ENCODE peak calls at places on chromosomes 2 and 18, in eight cellular contexts. A is EL; Z is NCI-H1694 treated with DMSO at 0.1 percent for 48 hours; G is iris pigment epithelial cell; Q is NCI-H460; X is COR-L47; L is KBM-7; O is stimulated activated CD8-positive, alpha-beta memory T cell treated with anti-CD3 and anti-CD28 coated beads, Interleukin-2, amount 100 ng/mL, for 1 hour. S is an unnamed sample.
A peak's percentile ranks its signal among the peaks of the same experiment; 100 is the strongest.

GRCh38 chr18:73283032-73283431 is 415.2 kb upstream of the NETO1 start:
- DNase-seq in O (no peak), G (peak; percentile 1), X (no peak), L (no peak), A (peak; percentile 10), Z (no peak), Q (no peak), S (no peak)

GRCh38 chr2:94870392-94871225 is 621 bp upstream of the TEKT4 start:
- DNase-seq in L (peak; percentile 12), A (no peak), Z (no peak), G (no peak), X (no peak), O (no peak), Q (peak; percentile 30), S (peak; percentile 19)

GRCh38 chr2:120485096-120485495 is 139.2 kb downstream of the INHBB start:
- DNase-seq in Z (no peak), L (no peak), G (no peak), A (no peak), Q (no peak), O (no peak), X (no peak), S (no peak)

GRCh38 chr2:23380562-23381065 is 4.4 kb upstream of the KLHL29 start:
- DNase-seq in X (peak; percentile 18), A (no peak), L (peak; percentile 19), G (peak; percentile 54), Z (no peak), Q (no peak), O (no peak), S (no peak)

GRCh38 chr2:110116033-110116710 is 550 bp upstream of the MALL start:
- DNase-seq in Z (no peak), Q (peak; percentile 54), O (no peak), A (peak; percentile 61), G (peak; percentile 64), X (no peak), L (no peak), S (no peak)

GRCh38 chr18:57148263-57148662 is 1.4 kb downstream of the BOD1L2 start:
- DNase-seq in O (no peak), Z (no peak), X (no peak), G (no peak), L (no peak), Q (no peak), A (no peak), S (no peak)

GRCh38 chr2:121285077-121285449 is at the start of gene TFCP2L1:
- DNase-seq in G (no peak), O (no peak), X (peak; percentile 61), Q (no peak), Z (no peak), A (peak; percentile 9), L (no peak), S (peak; percentile 50)

GRCh38 chr2:18645315-18645714 is 55.9 kb upstream of the NT5C1B start:
- DNase-seq in A (peak; percentile 25), Q (no peak), Z (no peak), O (no peak), L (no peak), X (no peak), G (peak; percentile 44), S (no peak)

GRCh38 chr2:207993141-207993763 is 32.1 kb downstream of the PLEKHM3 start:
- DNase-seq in Q (no peak), G (peak; percentile 76), L (no peak), A (peak; percentile 67), O (no peak), X (no peak), Z (no peak), S (no peak)

GRCh38 chr2:107383706-107384105 is 443.0 kb upstream of the RGPD4 start:
- DNase-seq in Q (no peak), O (no peak), L (no peak), X (no peak), A (no peak), G (no peak), Z (no peak), S (no peak)

GRCh38 chr18:39846277-39846676 is 2108.8 kb upstream of the PIK3C3 start:
- DNase-seq in Z (no peak), O (no peak), A (no peak), L (no peak), G (no peak), X (no peak), Q (no peak), S (no peak)

GRCh38 chr2:168355110-168355509 is 101.0 kb upstream of the CERS6 start:
- DNase-seq in Z (no peak), Q (no peak), O (no peak), G (no peak), A (no peak), L (no peak), X (peak; percentile 59), S (no peak)

GRCh38 chr2:100321881-100322820 is at the start of gene LONRF2:
- DNase-seq in A (peak; percentile 7), X (peak; percentile 78), L (no peak), G (peak; percentile 9), Z (peak; percentile 42), O (no peak), Q (no peak), S (peak; percentile 63)

GRCh38 chr18:55763298-55763697 is 175.3 kb upstream of the TCF4 start:
- DNase-seq in Q (no peak), Z (no peak), L (no peak), O (no peak), A (peak; percentile 73), G (peak; percentile 66), X (no peak), S (no peak)

GRCh38 chr2:139007130-139007529 is 226.9 kb upstream of the NXPH2 start:
- DNase-seq in Q (no peak), L (no peak), A (no peak), X (no peak), G (no peak), Z (no peak), O (no peak), S (no peak)

GRCh38 chr2:176156301-176156958 is 677 bp upstream of the HOXD3 start:
- DNase-seq in G (no peak), O (no peak), Q (no peak), A (no peak), Z (no peak), X (no peak), L (no peak), S (no peak)

GRCh38 chr2:70907130-70907756 is 28.5 kb upstream of the ATP6V1B1 start:
- DNase-seq in O (no peak), Z (no peak), L (no peak), Q (no peak), G (peak; percentile 30), X (no peak), A (no peak), S (no peak)

GRCh38 chr2:231353469-231353868 is 42.0 kb upstream of the B3GNT7 start:
- DNase-seq in G (no peak), L (no peak), Q (no peak), A (no peak), Z (no peak), X (no peak), O (no peak), S (no peak)

GRCh38 chr2:23926289-23926749 is 604 bp downstream of the ATAD2B start:
- DNase-seq in O (no peak), A (peak; percentile 39), L (no peak), G (peak; percentile 35), Q (no peak), Z (no peak), X (no peak), S (peak; percentile 35)

GRCh38 chr2:46976556-46976955 is 61.0 kb upstream of the MCFD2 start:
- DNase-seq in Z (no peak), Q (no peak), O (no peak), X (no peak), A (no peak), G (no peak), L (no peak), S (no peak)

GRCh38 chr2:188450740-188451480 is 159.2 kb downstream of the GULP1 start:
- DNase-seq in Q (no peak), A (peak; percentile 23), Z (no peak), O (no peak), G (peak; percentile 27), X (no peak), L (no peak), S (no peak)

S was measured in mesothelial cell of epicardium.